ENCODE peak calls at places on chromosomes 4 and X, in five cellular contexts. U is right atrium auricular region, W is tibial artery, Z is body of pancreas, O is kidney epithelial cell. X is an unnamed sample.

GRCh38 chr4:72243641-72244040 is 211.8 kb downstream of the NPFFR2 start:
- DNase-seq in Z (no peak), O (no peak), U (no peak), W (no peak), X (no peak)

GRCh38 chr4:81635747-81636146 is 164.0 kb upstream of the RASGEF1B start:
- DNase-seq in O (no peak), Z (peak; percentile 36), U (no peak), W (peak; percentile 67), X (no peak)

GRCh38 chr4:24978291-24979072 is 52.3 kb downstream of the LGI2 start:
- DNase-seq in U (no peak), O (no peak), Z (no peak), W (no peak), X (no peak)

GRCh38 chrX:140040397-140040796 is 75.1 kb upstream of the CXorf66 start:
- DNase-seq in Z (no peak), O (peak; percentile 16), W (no peak), U (no peak), X (no peak)

GRCh38 chrX:46628406-46629371 is 55.1 kb downstream of the CHST7 start:
- DNase-seq in O (no peak), W (peak; percentile 80), Z (peak; percentile 23), U (peak; percentile 82), X (no peak)

GRCh38 chr4:113610542-113610941 is 151.0 kb downstream of the CAMK2D start:
- DNase-seq in W (no peak), Z (no peak), O (no peak), U (no peak), X (no peak)

GRCh38 chrX:7389576-7389975 is 241.6 kb upstream of the PUDP start:
- DNase-seq in Z (no peak), U (no peak), W (no peak), O (no peak), X (no peak)

GRCh38 chr4:169243808-169244207 is 26.9 kb downstream of the SH3RF1 start:
- DNase-seq in Z (no peak), U (no peak), W (no peak), O (no peak), X (no peak)

GRCh38 chr4:132670557-132670956 is 478.5 kb upstream of the PCDH10 start:
- DNase-seq in O (no peak), U (no peak), Z (no peak), W (no peak), X (no peak)

GRCh38 chr4:144174401-144175067 is 34.0 kb upstream of the GYPA start:
- DNase-seq in O (no peak), W (no peak), Z (peak; percentile 13), U (no peak), X (peak; percentile 56)

GRCh38 chr4:187383181-187383580 is 612.4 kb upstream of the ZFP42 start:
- DNase-seq in Z (no peak), U (no peak), W (no peak), O (no peak), X (no peak)

GRCh38 chr4:153204247-153205027 is at the start of gene TRIM2:
- DNase-seq in O (peak; percentile 68), U (peak; percentile 86), W (peak; percentile 72), Z (peak; percentile 93), X (peak; percentile 97)

GRCh38 chr4:44671636-44672035 is 6.6 kb upstream of the GUF1 start:
- DNase-seq in Z (no peak), O (no peak), U (no peak), W (no peak), X (no peak)

GRCh38 chr4:7871356-7871755 is 68.3 kb downstream of the AFAP1 start:
- DNase-seq in U (no peak), O (no peak), Z (no peak), W (no peak), X (no peak)

GRCh38 chr4:88033309-88033708 is 25.9 kb downstream of the PKD2 start:
- DNase-seq in Z (peak; percentile 68), O (no peak), U (no peak), W (no peak), X (peak; percentile 83)

GRCh38 chrX:134886201-134886600 is 104.6 kb upstream of the SMIM10 start:
- DNase-seq in Z (no peak), W (no peak), O (no peak), U (no peak), X (no peak)

GRCh38 chrX:134883134-134883700 is 107.6 kb upstream of the SMIM10 start:
- DNase-seq in Z (no peak), U (no peak), W (no peak), O (no peak), X (no peak)

GRCh38 chrX:134880866-134881265 is 109.9 kb upstream of the SMIM10 start:
- DNase-seq in U (no peak), W (no peak), Z (no peak), O (no peak), X (no peak)

GRCh38 chrX:134885336-134886016 is 105.3 kb upstream of the SMIM10 start:
- DNase-seq in Z (no peak), O (no peak), W (no peak), U (no peak), X (no peak)
- H3K27me3 ChIP-seq in Z (no peaks in the 10 kb centered on the region), O (no peaks in the 10 kb centered on the region), W (no peaks in the 10 kb centered on the region), U (no peaks in the 10 kb centered on the region), X (no peaks in the 10 kb centered on the region)

GRCh38 chrX:33001107-33001506 is 210.2 kb downstream of the DMD start:
- DNase-seq in O (no peak), U (no peak), W (no peak), Z (no peak), X (no peak)
- H3K27me3 ChIP-seq in O (no peaks in the 10 kb centered on the region), U (no peaks in the 10 kb centered on the region), W (no peaks in the 10 kb centered on the region), Z (no peaks in the 10 kb centered on the region), X (no peaks in the 10 kb centered on the region)

DNA sequence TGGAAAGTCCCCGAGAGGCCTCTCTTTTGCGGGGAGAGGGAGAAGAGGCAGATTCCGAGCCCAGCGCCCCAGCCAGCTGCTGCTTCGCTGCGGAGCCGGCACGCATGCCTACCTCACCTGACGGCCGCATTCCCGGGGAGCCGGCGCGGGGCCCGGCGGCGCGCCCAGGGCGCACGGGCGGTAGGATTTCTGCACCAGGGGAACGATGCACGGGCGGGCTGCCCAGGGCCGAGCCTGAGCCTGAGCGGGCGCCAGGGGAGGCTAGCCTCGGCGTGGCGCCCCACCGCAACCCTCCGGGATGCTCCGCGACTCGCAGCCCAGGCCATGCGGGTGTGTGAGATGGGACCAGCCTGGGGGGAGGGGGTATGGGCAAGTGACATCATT is 81.3 kb upstream of the SCML1 start:
- DNase-seq in W (no peak), Z (no peak), U (no peak), O (no peak), X (no peak)
- H3K27me3 ChIP-seq in W (no peaks in the 10 kb centered on the region), Z (no peaks in the 10 kb centered on the region), U (no peaks in the 10 kb centered on the region), O (no peaks in the 10 kb centered on the region), X (no peaks in the 10 kb centered on the region)

DNA sequence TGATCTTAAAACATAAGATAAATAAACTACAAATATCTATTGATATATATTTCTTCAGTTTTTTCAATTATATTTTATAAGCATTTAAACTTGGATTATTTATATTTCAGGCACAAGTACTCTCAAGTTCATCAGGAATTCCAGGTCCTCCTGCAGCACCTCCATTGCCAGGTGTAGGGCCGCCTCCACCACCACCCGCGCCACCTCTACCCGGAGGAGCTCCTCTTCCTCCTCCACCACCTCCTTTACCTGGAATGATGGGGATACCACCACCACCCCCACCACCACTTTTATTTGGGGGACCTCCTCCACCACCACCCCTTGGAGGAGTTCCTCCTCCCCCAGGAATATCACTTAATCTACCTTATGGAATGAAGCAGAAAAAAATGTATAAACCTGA is 74.0 kb downstream of the RPA4 start:
- DNase-seq in U (no peak), O (no peak), Z (no peak), W (no peak), X (no peak)
- H3K27me3 ChIP-seq in U (no peaks in the 10 kb centered on the region), O (no peaks in the 10 kb centered on the region), Z (no peaks in the 10 kb centered on the region), W (no peaks in the 10 kb centered on the region), X (no peaks in the 10 kb centered on the region)

DNA sequence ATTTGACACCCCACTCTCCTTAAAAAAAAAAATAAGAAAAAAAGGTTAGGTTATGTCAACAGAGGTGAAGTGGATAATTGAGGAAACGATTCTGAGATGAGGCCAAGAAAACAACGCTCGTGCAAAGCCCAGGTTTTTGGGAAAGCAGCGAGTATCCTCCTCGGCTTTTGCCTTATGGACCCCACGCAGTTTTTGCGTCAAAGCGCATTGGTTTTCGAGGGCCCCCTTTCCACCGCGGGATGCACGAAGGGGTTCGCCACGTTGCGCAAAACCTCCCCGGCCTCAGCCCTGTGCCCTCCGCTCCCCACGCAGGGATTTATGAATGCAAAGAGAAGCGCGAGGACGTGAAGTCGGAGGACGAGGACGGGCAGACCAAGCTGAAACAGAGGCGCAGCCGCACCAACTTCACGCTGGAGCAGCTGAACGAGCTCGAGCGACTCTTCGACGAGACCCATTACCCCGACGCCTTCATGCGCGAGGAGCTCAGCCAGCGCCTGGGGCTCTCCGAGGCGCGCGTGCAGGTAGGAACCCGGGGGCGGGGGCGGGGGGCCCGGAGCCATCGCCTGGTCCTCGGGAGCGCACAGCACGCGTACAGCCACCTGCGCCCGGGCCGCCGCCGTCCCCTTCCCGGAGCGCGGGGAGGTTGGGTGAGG is 3.8 kb downstream of the SHOX start:
- DNase-seq in U (no peak), O (no peak), W (no peak), Z (no peak), X (no peak)
- H3K27me3 ChIP-seq in U (peaks cover 7% of the 10 kb centered on the region), O (peaks cover 78% of the 10 kb centered on the region), W (peaks cover 88% of the 10 kb centered on the region), Z (no peaks in the 10 kb centered on the region), X (no peaks in the 10 kb centered on the region)

DNA sequence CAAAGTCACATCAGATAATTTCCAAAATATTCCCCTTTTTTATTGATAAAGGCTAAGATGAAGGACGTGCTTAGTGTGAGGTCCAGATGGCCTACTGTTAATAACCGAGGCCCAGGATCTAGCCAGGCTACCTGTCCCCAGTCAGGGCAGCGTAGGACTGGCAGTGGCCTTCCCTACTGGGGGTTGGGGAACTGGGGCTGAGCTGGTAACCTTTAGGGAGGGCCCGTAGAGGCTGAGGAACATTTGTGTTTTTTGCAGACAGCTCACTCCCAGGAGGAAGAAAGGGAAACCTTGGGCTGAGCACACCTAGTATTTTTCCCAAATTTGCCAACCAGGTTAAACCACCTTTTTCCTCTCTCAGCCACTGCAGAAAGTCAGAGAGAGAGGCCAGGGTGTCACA is 59.1 kb downstream of the KLF3 start:
- DNase-seq in U (no peak), W (no peak), Z (no peak), O (no peak), X (no peak)
- H3K27me3 ChIP-seq in U (no peaks in the 10 kb centered on the region), W (no peaks in the 10 kb centered on the region), Z (no peaks in the 10 kb centered on the region), O (no peaks in the 10 kb centered on the region), X (no peaks in the 10 kb centered on the region)

GRCh38 chrX:129955682-129956081 is 26.8 kb upstream of the BCORL1 start:
- DNase-seq in O (no peak), Z (no peak), U (no peak), W (no peak), X (no peak)

GRCh38 chrX:129957241-129958099 is 25.0 kb upstream of the BCORL1 start:
- DNase-seq in U (peak; percentile 63), W (peak; percentile 71), Z (peak; percentile 68), O (no peak), X (peak; percentile 86)

GRCh38 chrX:129956765-129957164 is 25.7 kb upstream of the BCORL1 start:
- DNase-seq in O (no peak), Z (no peak), U (no peak), W (no peak), X (no peak)

GRCh38 chrX:129954804-129955203 is 27.6 kb upstream of the BCORL1 start:
- DNase-seq in O (no peak), Z (no peak), U (no peak), W (no peak), X (no peak)

DNA sequence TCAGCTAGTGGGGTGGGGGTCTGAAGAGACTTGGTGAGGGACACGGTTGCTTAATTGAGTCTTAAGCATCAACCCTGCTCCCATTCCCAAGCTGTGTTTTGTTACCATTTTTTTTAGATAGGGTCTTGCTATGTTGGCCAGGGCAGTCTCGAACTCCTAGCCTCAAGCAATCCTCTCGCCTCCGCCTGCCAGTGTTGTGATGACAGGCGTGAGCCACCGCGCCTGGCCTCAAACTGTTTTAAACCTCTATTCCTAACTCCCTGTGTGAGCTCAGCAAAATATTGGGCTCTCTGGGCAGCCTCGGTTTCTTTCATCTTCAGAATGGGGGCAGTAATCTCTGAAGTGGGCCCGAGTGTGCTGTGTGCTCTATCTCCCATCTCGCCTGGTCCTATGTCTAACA is 26.3 kb upstream of the BCORL1 start:
- DNase-seq in Z (no peak), U (no peak), W (no peak), O (no peak), X (no peak)
- H3K27me3 ChIP-seq in Z (no peaks in the 10 kb centered on the region), U (no peaks in the 10 kb centered on the region), W (no peaks in the 10 kb centered on the region), O (no peaks in the 10 kb centered on the region), X (no peaks in the 10 kb centered on the region)

X was measured in SJCRH30.